ENCODE peak calls at places on chromosomes 3 and 15, in ten cellular contexts. N, Y, P, V, S, W, M, Q, H and L are unnamed samples.

GRCh38 chr3:131360191-131360590 is 21.4 kb upstream of the NUDT16 start:
- DNase-seq in N (no peak), Y (no peak), P (no peak), V (no peak), S (no peak), W (no peak), M (no peak), Q (no peak), H (no peak), L (no peak)

GRCh38 chr3:4520013-4520881 is 27.1 kb downstream of the ITPR1 start:
- DNase-seq in N (no peak), Y (no peak), P (no peak), V (no peak), S (no peak), W (no peak), M (no peak), Q (no peak), H (no peak), L (no peak)

GRCh38 chr15:42726114-42726513 is 10.8 kb downstream of the CDAN1 start:
- DNase-seq in N (peak; percentile 22), Y (no peak), P (peak; percentile 57), V (no peak), S (no peak), W (no peak), M (no peak), Q (no peak), H (no peak), L (no peak)

GRCh38 chr3:111751961-111752360 is 107.1 kb upstream of the PHLDB2 start:
- DNase-seq in N (no peak), Y (no peak), P (no peak), V (no peak), S (no peak), W (no peak), M (no peak), Q (no peak), H (no peak), L (no peak)

GRCh38 chr3:17491601-17492000 is 250.8 kb downstream of the TBC1D5 start:
- DNase-seq in N (no peak), Y (no peak), P (no peak), V (no peak), S (no peak), W (no peak), M (no peak), Q (no peak), H (no peak), L (no peak)

GRCh38 chr3:124997303-124998246 is 58.2 kb downstream of the HEG1 start:
- DNase-seq in N (peak; percentile 55), Y (no peak), P (no peak), V (no peak), S (no peak), W (no peak), M (no peak), Q (no peak), H (no peak), L (no peak)

GRCh38 chr15:95174880-95175279 is 943.5 kb downstream of the MCTP2 start:
- DNase-seq in N (no peak), Y (no peak), P (no peak), V (no peak), S (no peak), W (no peak), M (no peak), Q (no peak), H (no peak), L (no peak)

GRCh38 chr3:105414841-105415240 is 48.1 kb downstream of the ALCAM start:
- DNase-seq in N (no peak), Y (no peak), P (no peak), V (no peak), S (no peak), W (no peak), M (no peak), Q (no peak), H (no peak), L (no peak)

GRCh38 chr3:159189994-159190669 is 388.3 kb downstream of the MFSD1 start:
- DNase-seq in N (no peak), Y (no peak), P (no peak), V (no peak), S (no peak), W (no peak), M (no peak), Q (no peak), H (no peak), L (no peak)
- TF ChIP-seq POLR2AphosphoS5 in N (no peak), Y (no peak), P (no peak), V (no peak), S (no peak), W (no peak), M (no peak), Q (no peak), H (no peak), L (no peak)

GRCh38 chr3:14525685-14526631 is 14.2 kb downstream of the GRIP2 start:
- DNase-seq in N (no peak), Y (peak; percentile 37), P (no peak), V (no peak), S (no peak), W (no peak), M (no peak), Q (no peak), H (no peak), L (peak; percentile 68)
- TF ChIP-seq EP300 in N (no peak), Y (no peak), P (no peak), V (no peak), S (no peak), W (no peak), M (no peak), Q (no peak), H (no peak), L (no peak)

GRCh38 chr3:172410702-172411477 is 37.4 kb downstream of the GHSR start:
- DNase-seq in N (no peak), Y (no peak), P (peak; percentile 64), V (no peak), S (no peak), W (no peak), M (no peak), Q (no peak), H (no peak), L (no peak)
- TF ChIP-seq POLR2AphosphoS5 in N (no peak), Y (no peak), P (no peak), V (no peak), S (no peak), W (no peak), M (no peak), Q (no peak), H (no peak), L (no peak)

DNA sequence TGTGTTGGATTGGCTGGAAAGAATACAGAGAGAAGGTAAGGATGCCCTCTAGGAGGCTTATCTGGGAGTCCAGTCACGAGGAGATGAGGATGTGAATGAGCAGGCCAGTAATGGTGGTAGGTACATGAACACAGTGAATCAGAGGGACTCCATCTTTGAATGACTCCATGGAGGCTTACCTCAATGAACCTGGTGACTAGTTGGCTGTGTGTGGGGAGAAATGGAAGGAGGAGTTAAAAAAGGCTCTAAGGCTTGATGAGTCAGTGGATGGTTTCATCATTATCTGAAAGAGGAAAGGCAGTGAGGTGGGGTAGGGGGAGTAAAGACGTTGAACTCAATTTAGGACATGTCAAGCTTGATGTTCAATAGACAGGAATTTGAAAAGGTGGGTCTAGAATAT is 61.1 kb downstream of the KCNAB1 start:
- DNase-seq in N (no peak), Y (no peak), P (no peak), V (no peak), S (no peak), W (no peak), M (no peak), Q (no peak), H (no peak), L (no peak)
- TF ChIP-seq EP300 in N (no peak), Y (no peak), P (no peak), V (no peak), S (no peak), W (no peak), M (no peak), Q (no peak), H (no peak), L (no peak)

DNA sequence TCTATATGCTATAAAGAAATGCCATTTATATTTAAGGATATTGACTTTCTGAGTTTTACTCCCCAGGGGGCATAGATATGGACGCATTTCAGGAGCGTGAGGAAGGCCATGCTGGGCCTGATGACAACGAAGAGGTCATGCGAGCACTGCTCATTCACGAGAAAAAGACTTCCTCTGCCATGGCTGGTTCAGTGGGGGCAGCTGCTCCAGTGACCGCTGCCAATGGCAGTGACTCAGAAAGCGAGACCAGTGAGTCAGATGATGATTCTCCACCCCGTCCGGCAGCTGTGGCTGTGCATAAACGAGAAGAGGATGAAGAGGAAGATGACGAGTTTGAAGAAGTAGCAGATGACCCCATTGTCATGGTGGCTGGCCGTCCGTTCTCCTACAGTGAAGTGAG is 38.4 kb downstream of the GTF2E1 start:
- DNase-seq in N (no peak), Y (peak; percentile 27), P (no peak), V (no peak), S (peak; percentile 32), W (no peak), M (no peak), Q (peak; percentile 62), H (no peak), L (no peak)
- TF ChIP-seq POLR2AphosphoS5 in N (no peak), Y (no peak), P (no peak), V (no peak), S (no peak), W (no peak), M (no peak), Q (no peak), H (no peak), L (no peak)

DNA sequence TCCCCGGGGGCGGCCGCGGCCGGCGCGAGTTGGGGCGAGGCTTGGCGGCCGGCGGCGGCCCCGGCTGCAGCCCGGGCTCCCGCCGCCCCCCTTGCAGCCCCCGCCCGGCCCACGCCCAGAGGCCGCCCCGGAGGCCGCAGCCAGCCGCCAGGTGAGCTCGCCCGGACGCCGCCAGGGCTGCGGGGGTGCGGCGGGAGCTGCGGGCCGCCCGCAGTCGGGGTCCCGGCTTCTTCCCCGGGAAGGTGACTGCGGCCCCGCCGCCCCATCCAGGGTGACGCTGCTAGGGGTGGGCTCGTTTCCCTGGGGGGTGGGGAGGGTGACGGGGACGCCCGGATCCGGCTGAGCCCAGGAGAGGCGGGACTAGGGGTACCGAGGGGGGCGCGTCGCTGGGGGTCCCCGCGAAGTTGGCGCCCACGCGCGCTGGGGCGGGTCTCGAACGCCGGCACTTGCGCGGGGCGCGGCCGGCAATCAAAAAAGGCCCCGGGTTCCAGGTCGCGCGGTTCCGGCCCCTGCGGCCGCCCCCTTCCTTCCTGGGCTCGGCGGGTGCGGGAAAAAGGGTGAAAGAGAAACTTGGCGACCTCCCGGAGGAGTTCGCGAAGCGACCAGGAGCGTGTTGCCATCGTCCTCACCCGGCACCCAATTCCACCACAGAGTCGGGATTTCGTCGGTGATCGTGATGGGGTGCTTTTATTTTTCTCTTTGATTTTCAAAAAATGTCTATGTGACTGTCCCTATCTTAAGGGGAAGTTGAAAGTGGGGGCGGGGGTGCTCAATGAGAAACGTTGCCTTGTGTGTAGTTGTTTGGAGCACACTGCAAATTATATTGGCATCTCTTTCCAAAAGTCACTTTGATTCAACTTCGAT is 573 bp downstream of the ATXN7 start:
- DNase-seq in N (peak; percentile 85), Y (peak; percentile 56), P (peak; percentile 91), V (peak; percentile 78), S (peak; percentile 51), W (peak; percentile 71), M (no peak), Q (no peak), H (no peak), L (no peak)
- TF ChIP-seq EP300 in N (no peak), Y (no peak), P (no peak), V (no peak), S (no peak), W (no peak), M (no peak), Q (no peak), H (no peak), L (no peak)